ENCODE peak calls at places on chromosomes 13 and 19, in eight cellular contexts. One of them, this sample, is unnamed.
A peak's percentile ranks its signal among the peaks of the same experiment; 100 is the strongest.

GRCh38 chr19:48992571-48993174 is 436 bp downstream of the GYS1 start:
- DNase-seq in fibroblast of lung: no peak
- DNase-seq in CD8-positive, alpha-beta T cell: no peak
- DNase-seq in esophagus squamous epithelium: no peak
- DNase-seq in cardiac muscle cell: no peak
- DNase-seq in sigmoid colon: peak; percentile 81
- DNase-seq in lung: no peak
- DNase-seq in lower lobe of right lung: no peak
- DNase-seq in this sample: no peak

GRCh38 chr19:27770095-27770494 is 1442.9 kb downstream of the UQCRFS1 start:
- DNase-seq in cardiac muscle cell: no peak
- DNase-seq in CD8-positive, alpha-beta T cell: no peak
- DNase-seq in esophagus squamous epithelium: no peak
- DNase-seq in lung: no peak
- DNase-seq in sigmoid colon: no peak
- DNase-seq in lower lobe of right lung: no peak
- DNase-seq in fibroblast of lung: no peak
- DNase-seq in this sample: no peak

GRCh38 chr13:68257111-68257842 is 1027.1 kb upstream of the PCDH9 start:
- DNase-seq in lower lobe of right lung: no peak
- DNase-seq in sigmoid colon: no peak
- DNase-seq in cardiac muscle cell: no peak
- DNase-seq in esophagus squamous epithelium: no peak
- DNase-seq in fibroblast of lung: no peak
- DNase-seq in CD8-positive, alpha-beta T cell: no peak
- DNase-seq in lung: no peak
- DNase-seq in this sample: no peak

GRCh38 chr13:40064154-40064713 is 408.8 kb downstream of the COG6 start:
- DNase-seq in lung: no peak
- DNase-seq in fibroblast of lung: no peak
- DNase-seq in sigmoid colon: no peak
- DNase-seq in CD8-positive, alpha-beta T cell: no peak
- DNase-seq in lower lobe of right lung: no peak
- DNase-seq in cardiac muscle cell: no peak
- DNase-seq in esophagus squamous epithelium: no peak
- DNase-seq in this sample: no peak

GRCh38 chr13:37127706-37128241 is 22.3 kb upstream of the CSNK1A1L start:
- DNase-seq in lung: no peak
- DNase-seq in lower lobe of right lung: no peak
- DNase-seq in fibroblast of lung: peak; percentile 98
- DNase-seq in sigmoid colon: no peak
- DNase-seq in CD8-positive, alpha-beta T cell: no peak
- DNase-seq in cardiac muscle cell: peak; percentile 91
- DNase-seq in esophagus squamous epithelium: no peak
- DNase-seq in this sample: no peak

GRCh38 chr13:61414686-61415664 is 674 bp downstream of the PCDH20 start:
- DNase-seq in fibroblast of lung: peak; percentile 56
- DNase-seq in lower lobe of right lung: peak; percentile 76
- DNase-seq in sigmoid colon: peak; percentile 61
- DNase-seq in lung: peak; percentile 77
- DNase-seq in CD8-positive, alpha-beta T cell: no peak
- DNase-seq in esophagus squamous epithelium: no peak
- DNase-seq in cardiac muscle cell: peak; percentile 17
- DNase-seq in this sample: peak; percentile 56

GRCh38 chr13:33176526-33176925 is 109.0 kb downstream of the STARD13 start:
- DNase-seq in sigmoid colon: no peak
- DNase-seq in cardiac muscle cell: no peak
- DNase-seq in esophagus squamous epithelium: no peak
- DNase-seq in fibroblast of lung: no peak
- DNase-seq in CD8-positive, alpha-beta T cell: no peak
- DNase-seq in lower lobe of right lung: no peak
- DNase-seq in lung: no peak
- DNase-seq in this sample: no peak

GRCh38 chr19:54209748-54210494 is 9.3 kb downstream of the RPS9 start:
- DNase-seq in lower lobe of right lung: peak; percentile 92
- DNase-seq in cardiac muscle cell: peak; percentile 99
- DNase-seq in fibroblast of lung: peak; percentile 97
- DNase-seq in lung: peak; percentile 97
- DNase-seq in CD8-positive, alpha-beta T cell: no peak
- DNase-seq in esophagus squamous epithelium: no peak
- DNase-seq in sigmoid colon: peak; percentile 96
- DNase-seq in this sample: peak; percentile 90

GRCh38 chr19:55681131-55682087 is 6.4 kb downstream of the EPN1 start:
- DNase-seq in lower lobe of right lung: no peak
- DNase-seq in esophagus squamous epithelium: no peak
- DNase-seq in lung: no peak
- DNase-seq in CD8-positive, alpha-beta T cell: no peak
- DNase-seq in cardiac muscle cell: no peak
- DNase-seq in sigmoid colon: no peak
- DNase-seq in fibroblast of lung: peak; percentile 44
- DNase-seq in this sample: no peak

GRCh38 chr13:77429320-77430142 is 102.6 kb upstream of the MYCBP2 start:
- DNase-seq in sigmoid colon: no peak
- DNase-seq in CD8-positive, alpha-beta T cell: no peak
- DNase-seq in esophagus squamous epithelium: no peak
- DNase-seq in lung: no peak
- DNase-seq in lower lobe of right lung: no peak
- DNase-seq in cardiac muscle cell: no peak
- DNase-seq in fibroblast of lung: peak; percentile 78
- DNase-seq in this sample: no peak

GRCh38 chr13:73173160-73173905 is 114.5 kb downstream of the KLF5 start:
- DNase-seq in lower lobe of right lung: no peak
- DNase-seq in sigmoid colon: no peak
- DNase-seq in cardiac muscle cell: no peak
- DNase-seq in esophagus squamous epithelium: no peak
- DNase-seq in CD8-positive, alpha-beta T cell: no peak
- DNase-seq in lung: no peak
- DNase-seq in fibroblast of lung: no peak
- DNase-seq in this sample: no peak

GRCh38 chr13:110359840-110360301 is 52.8 kb downstream of the COL4A2 start:
- DNase-seq in cardiac muscle cell: peak; percentile 72
- DNase-seq in sigmoid colon: no peak
- DNase-seq in lower lobe of right lung: no peak
- DNase-seq in lung: no peak
- DNase-seq in esophagus squamous epithelium: no peak
- DNase-seq in fibroblast of lung: peak; percentile 64
- DNase-seq in CD8-positive, alpha-beta T cell: no peak
- DNase-seq in this sample: no peak
- H3K27ac ChIP-seq in cardiac muscle cell: peak overlapping the region; percentile 96
- H3K27ac ChIP-seq in sigmoid colon: peak overlapping the region; percentile 100
- H3K27ac ChIP-seq in lower lobe of right lung: peak overlapping the region; percentile 38
- H3K27ac ChIP-seq in lung: peak overlapping the region; percentile 48
- H3K27ac ChIP-seq in esophagus squamous epithelium: peak overlapping the region; percentile 77
- H3K27ac ChIP-seq in fibroblast of lung: peak overlapping the region; percentile 58
- H3K27ac ChIP-seq in CD8-positive, alpha-beta T cell: no peak overlapping the region
- H3K27ac ChIP-seq in this sample: no peak overlapping the region

DNA sequence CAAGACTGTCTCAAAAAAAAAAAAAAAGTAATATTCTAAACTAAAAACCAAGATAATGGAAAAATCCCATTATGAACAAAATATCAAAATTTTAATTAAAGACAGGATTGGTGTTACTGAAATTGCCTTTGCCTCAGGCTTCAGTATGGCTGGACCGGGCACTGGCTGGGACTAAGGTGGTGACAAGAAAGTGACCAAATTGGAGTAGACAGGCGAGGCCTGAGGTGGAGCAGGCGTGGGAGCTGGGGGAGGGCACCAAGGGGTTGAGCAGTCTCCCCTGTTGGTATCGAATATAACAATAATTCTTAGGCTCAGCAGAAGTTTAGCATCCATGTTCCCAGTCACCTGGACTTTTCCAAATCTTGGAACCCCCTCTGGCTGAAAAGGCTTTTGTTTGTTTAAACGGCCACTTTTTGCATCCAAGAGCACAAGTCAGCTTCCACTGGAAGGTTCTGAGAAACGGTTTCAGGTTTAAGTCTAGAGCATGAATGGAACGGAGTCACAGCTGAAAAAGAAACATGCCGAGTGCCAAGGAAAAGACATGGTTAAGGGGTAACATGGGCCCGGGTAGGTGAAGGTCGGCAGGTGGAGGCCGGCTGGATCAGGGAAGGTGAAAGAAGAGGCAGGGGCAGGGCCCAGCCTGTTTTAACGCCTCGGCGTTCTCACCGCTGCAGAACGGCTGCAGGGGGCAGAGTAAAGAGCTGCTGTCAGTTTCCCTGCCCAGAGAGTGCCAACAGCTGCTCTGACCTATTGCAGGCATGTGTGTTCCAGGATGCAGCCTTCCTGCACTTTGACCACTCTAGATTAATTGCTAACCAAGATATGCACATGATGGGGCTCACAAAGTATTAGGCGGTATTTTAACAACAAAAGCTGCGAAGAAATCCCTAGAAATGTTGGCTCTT is 104.4 kb downstream of the TM9SF2 start:
- DNase-seq in lower lobe of right lung: peak; percentile 55
- DNase-seq in CD8-positive, alpha-beta T cell: peak; percentile 35
- DNase-seq in esophagus squamous epithelium: no peak
- DNase-seq in fibroblast of lung: peak; percentile 13
- DNase-seq in cardiac muscle cell: peak; percentile 48
- DNase-seq in sigmoid colon: no peak
- DNase-seq in lung: peak; percentile 32
- DNase-seq in this sample: peak; percentile 54
- TF ChIP-seq CTCF in lower lobe of right lung: no peak
- TF ChIP-seq CTCF in CD8-positive, alpha-beta T cell: no peak
- TF ChIP-seq CTCF in esophagus squamous epithelium: no peak
- TF ChIP-seq CTCF in fibroblast of lung: peak; percentile 14
- TF ChIP-seq CTCF in cardiac muscle cell: peak; percentile 12
- TF ChIP-seq CTCF in sigmoid colon: no peak
- TF ChIP-seq CTCF in lung: no peak
- TF ChIP-seq CTCF in this sample: peak; percentile 30

GRCh38 chr19:47719047-47719885 is 6.0 kb downstream of the EHD2 start:
- DNase-seq in cardiac muscle cell: peak; percentile 98
- DNase-seq in esophagus squamous epithelium: no peak
- DNase-seq in lower lobe of right lung: peak; percentile 81
- DNase-seq in CD8-positive, alpha-beta T cell: no peak
- DNase-seq in sigmoid colon: peak; percentile 99
- DNase-seq in fibroblast of lung: peak; percentile 98
- DNase-seq in lung: peak; percentile 75
- DNase-seq in this sample: peak; percentile 97
- H3K4me1 ChIP-seq in cardiac muscle cell: no peaks in the 10 kb centered on the region
- H3K4me1 ChIP-seq in esophagus squamous epithelium: peaks cover 82% of the 10 kb centered on the region
- H3K4me1 ChIP-seq in lower lobe of right lung: peaks cover 73% of the 10 kb centered on the region
- H3K4me1 ChIP-seq in CD8-positive, alpha-beta T cell: no peaks in the 10 kb centered on the region
- H3K4me1 ChIP-seq in sigmoid colon: no peaks in the 10 kb centered on the region
- H3K4me1 ChIP-seq in fibroblast of lung: peaks cover 50% of the 10 kb centered on the region
- H3K4me1 ChIP-seq in lung: peaks cover 32% of the 10 kb centered on the region
- H3K4me1 ChIP-seq in this sample: peaks cover 26% of the 10 kb centered on the region

DNA sequence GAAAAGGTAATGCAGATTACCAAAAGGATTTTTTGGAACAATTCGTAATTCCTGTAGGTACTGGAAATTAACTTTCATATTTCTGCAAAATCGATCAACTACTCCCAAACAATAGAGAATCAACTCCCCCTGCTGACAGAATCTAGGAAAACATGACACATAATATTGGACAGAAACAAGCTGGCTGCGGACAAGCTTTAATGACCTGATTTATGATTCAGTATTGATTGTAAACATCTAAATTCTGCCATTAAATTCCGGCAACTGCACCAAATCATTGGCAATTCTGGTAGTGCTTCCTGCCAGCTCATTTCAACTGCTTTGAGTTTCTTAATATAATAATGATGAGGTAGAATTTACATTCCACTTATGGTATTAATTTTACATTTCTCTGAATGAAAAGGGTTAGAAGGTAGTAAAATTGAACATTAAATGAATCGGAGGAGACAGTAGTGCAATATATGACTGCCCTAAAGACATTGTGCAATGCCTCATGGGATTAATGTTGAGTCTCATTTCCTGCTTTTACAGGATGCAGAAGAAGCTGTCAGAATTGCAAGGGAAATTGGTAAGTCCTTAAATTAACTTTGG is 146.5 kb downstream of the PCCA start:
- DNase-seq in fibroblast of lung: peak; percentile 43
- DNase-seq in lung: no peak
- DNase-seq in cardiac muscle cell: peak; percentile 66
- DNase-seq in CD8-positive, alpha-beta T cell: no peak
- DNase-seq in lower lobe of right lung: no peak
- DNase-seq in sigmoid colon: no peak
- DNase-seq in esophagus squamous epithelium: no peak
- DNase-seq in this sample: no peak
- H3K27ac ChIP-seq in fibroblast of lung: no peak overlapping the region
- H3K27ac ChIP-seq in lung: no peak overlapping the region
- H3K27ac ChIP-seq in cardiac muscle cell: no peak overlapping the region
- H3K27ac ChIP-seq in CD8-positive, alpha-beta T cell: no peak overlapping the region
- H3K27ac ChIP-seq in lower lobe of right lung: no peak overlapping the region
- H3K27ac ChIP-seq in sigmoid colon: no peak overlapping the region
- H3K27ac ChIP-seq in esophagus squamous epithelium: no peak overlapping the region
- H3K27ac ChIP-seq in this sample: no peak overlapping the region

DNA sequence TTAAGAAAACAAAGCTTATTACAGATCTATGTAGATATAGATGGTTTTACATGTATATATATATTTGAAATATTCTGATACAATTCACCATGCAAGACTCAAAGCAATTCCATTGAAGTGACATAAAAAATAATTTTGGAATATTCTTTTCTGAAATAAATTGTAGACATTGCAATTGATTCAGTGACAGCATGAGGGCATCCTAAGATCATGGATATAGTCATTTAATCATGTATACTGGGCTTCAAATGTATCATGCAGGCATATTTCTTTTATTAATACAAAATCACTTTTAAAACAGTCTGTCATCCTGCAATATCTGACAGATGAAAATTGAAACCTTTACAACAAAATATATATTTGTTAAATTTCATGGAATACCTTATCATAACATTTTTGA is 286.7 kb upstream of the SLITRK6 start:
- DNase-seq in lower lobe of right lung: no peak
- DNase-seq in lung: no peak
- DNase-seq in CD8-positive, alpha-beta T cell: no peak
- DNase-seq in fibroblast of lung: no peak
- DNase-seq in sigmoid colon: no peak
- DNase-seq in cardiac muscle cell: no peak
- DNase-seq in esophagus squamous epithelium: no peak
- DNase-seq in this sample: no peak
- TF ChIP-seq CTCF in lower lobe of right lung: no peak
- TF ChIP-seq CTCF in lung: no peak
- TF ChIP-seq CTCF in CD8-positive, alpha-beta T cell: no peak
- TF ChIP-seq CTCF in fibroblast of lung: no peak
- TF ChIP-seq CTCF in sigmoid colon: no peak
- TF ChIP-seq CTCF in cardiac muscle cell: no peak
- TF ChIP-seq CTCF in esophagus squamous epithelium: no peak
- TF ChIP-seq CTCF in this sample: no peak

GRCh38 chr19:31226536-31226935 is 122.7 kb downstream of the TSHZ3 start:
- DNase-seq in lung: no peak
- DNase-seq in CD8-positive, alpha-beta T cell: no peak
- DNase-seq in lower lobe of right lung: no peak
- DNase-seq in sigmoid colon: no peak
- DNase-seq in cardiac muscle cell: no peak
- DNase-seq in esophagus squamous epithelium: no peak
- DNase-seq in fibroblast of lung: peak; percentile 6
- DNase-seq in this sample: no peak
- H3K4me1 ChIP-seq in lung: peaks cover 2% of the 10 kb centered on the region
- H3K4me1 ChIP-seq in CD8-positive, alpha-beta T cell: no peaks in the 10 kb centered on the region
- H3K4me1 ChIP-seq in lower lobe of right lung: no peaks in the 10 kb centered on the region
- H3K4me1 ChIP-seq in sigmoid colon: no peaks in the 10 kb centered on the region
- H3K4me1 ChIP-seq in cardiac muscle cell: no peaks in the 10 kb centered on the region
- H3K4me1 ChIP-seq in esophagus squamous epithelium: no peaks in the 10 kb centered on the region
- H3K4me1 ChIP-seq in fibroblast of lung: peaks cover 18% of the 10 kb centered on the region
- H3K4me1 ChIP-seq in this sample: no peaks in the 10 kb centered on the region

This sample was measured in foreskin keratinocyte.